ENCODE peak calls at places on chromosome 7, in five cellular contexts. One of them, this sample, is unnamed.

GRCh38 chr7:114026486-114027089 is 107.8 kb upstream of the PPP1R3A start:
- DNase-seq in H1: no peak
- DNase-seq in heart left ventricle: no peak
- DNase-seq in suprapubic skin: no peak
- DNase-seq in HCT116: peak; percentile 45
- DNase-seq in this sample: peak; percentile 73

GRCh38 chr7:4878336-4879335 is 4.9 kb downstream of the RADIL start:
- DNase-seq in HCT116: no peak
- DNase-seq in suprapubic skin: peak; percentile 60
- DNase-seq in H1: no peak
- DNase-seq in heart left ventricle: no peak
- DNase-seq in this sample: no peak

GRCh38 chr7:131106681-131107342 is 220.9 kb upstream of the MKLN1 start:
- DNase-seq in heart left ventricle: peak; percentile 53
- DNase-seq in HCT116: no peak
- DNase-seq in suprapubic skin: peak; percentile 86
- DNase-seq in H1: no peak
- DNase-seq in this sample: peak; percentile 67

GRCh38 chr7:131104611-131105293 is 222.9 kb upstream of the MKLN1 start:
- DNase-seq in H1: no peak
- DNase-seq in HCT116: no peak
- DNase-seq in suprapubic skin: no peak
- DNase-seq in heart left ventricle: no peak
- DNase-seq in this sample: no peak

GRCh38 chr7:99504603-99505323 is at the start of gene ZKSCAN5:
- DNase-seq in H1: peak; percentile 82
- DNase-seq in heart left ventricle: peak; percentile 99
- DNase-seq in HCT116: peak; percentile 94
- DNase-seq in suprapubic skin: peak; percentile 99
- DNase-seq in this sample: peak; percentile 98

GRCh38 chr7:128112018-128112780 is 81.0 kb upstream of the LRRC4 start:
- DNase-seq in HCT116: no peak
- DNase-seq in suprapubic skin: peak; percentile 67
- DNase-seq in H1: no peak
- DNase-seq in heart left ventricle: no peak
- DNase-seq in this sample: no peak

GRCh38 chr7:137704723-137705122 is 142.1 kb downstream of the DGKI start:
- DNase-seq in H1: no peak
- DNase-seq in suprapubic skin: no peak
- DNase-seq in heart left ventricle: no peak
- DNase-seq in HCT116: no peak
- DNase-seq in this sample: no peak

GRCh38 chr7:16504019-16504418 is 22.6 kb upstream of the LRRC72 start:
- DNase-seq in heart left ventricle: no peak
- DNase-seq in H1: no peak
- DNase-seq in suprapubic skin: no peak
- DNase-seq in HCT116: no peak
- DNase-seq in this sample: no peak

GRCh38 chr7:139918488-139918887 is 89.4 kb downstream of the TBXAS1 start:
- DNase-seq in heart left ventricle: peak; percentile 56
- DNase-seq in HCT116: no peak
- DNase-seq in suprapubic skin: no peak
- DNase-seq in H1: no peak
- DNase-seq in this sample: peak; percentile 50

GRCh38 chr7:19051767-19052375 is 65.6 kb downstream of the TWIST1 start:
- DNase-seq in heart left ventricle: no peak
- DNase-seq in suprapubic skin: no peak
- DNase-seq in HCT116: peak; percentile 31
- DNase-seq in H1: no peak
- DNase-seq in this sample: peak; percentile 9

GRCh38 chr7:138089080-138089901 is 13.0 kb downstream of the AKR1D1 start:
- DNase-seq in suprapubic skin: no peak
- DNase-seq in HCT116: no peak
- DNase-seq in heart left ventricle: no peak
- DNase-seq in H1: no peak
- DNase-seq in this sample: no peak

GRCh38 chr7:107594961-107595737 is 15.1 kb downstream of the BCAP29 start:
- DNase-seq in H1: no peak
- DNase-seq in HCT116: no peak
- DNase-seq in heart left ventricle: no peak
- DNase-seq in suprapubic skin: no peak
- DNase-seq in this sample: no peak

GRCh38 chr7:108660465-108660864 is 90.8 kb downstream of the DNAJB9 start:
- DNase-seq in HCT116: peak; percentile 21
- DNase-seq in heart left ventricle: no peak
- DNase-seq in H1: no peak
- DNase-seq in suprapubic skin: no peak
- DNase-seq in this sample: peak; percentile 4

GRCh38 chr7:41967156-41967555 is 264.3 kb upstream of the INHBA start:
- DNase-seq in heart left ventricle: no peak
- DNase-seq in H1: no peak
- DNase-seq in suprapubic skin: no peak
- DNase-seq in HCT116: no peak
- DNase-seq in this sample: no peak

GRCh38 chr7:151572136-151572535 is 52.4 kb upstream of the RHEB start:
- DNase-seq in H1: no peak
- DNase-seq in HCT116: no peak
- DNase-seq in heart left ventricle: no peak
- DNase-seq in suprapubic skin: no peak
- DNase-seq in this sample: no peak

GRCh38 chr7:7577888-7578287 is 11.2 kb downstream of the MIOS start:
- DNase-seq in HCT116: no peak
- DNase-seq in suprapubic skin: no peak
- DNase-seq in H1: no peak
- DNase-seq in heart left ventricle: no peak
- DNase-seq in this sample: no peak

GRCh38 chr7:130941322-130942210 is 207.6 kb upstream of the KLF14 start:
- DNase-seq in suprapubic skin: no peak
- DNase-seq in H1: no peak
- DNase-seq in heart left ventricle: no peak
- DNase-seq in HCT116: no peak
- DNase-seq in this sample: no peak

GRCh38 chr7:74061840-74062539 is 21.6 kb upstream of the LIMK1 start:
- DNase-seq in heart left ventricle: peak; percentile 84
- DNase-seq in suprapubic skin: no peak
- DNase-seq in H1: no peak
- DNase-seq in HCT116: peak; percentile 55
- DNase-seq in this sample: peak; percentile 28

GRCh38 chr7:1941464-1942025 is 271.5 kb downstream of the ELFN1 start:
- DNase-seq in heart left ventricle: peak; percentile 21
- DNase-seq in HCT116: no peak
- DNase-seq in suprapubic skin: no peak
- DNase-seq in H1: no peak
- DNase-seq in this sample: no peak

GRCh38 chr7:41578700-41579099 is 124.2 kb downstream of the INHBA start:
- DNase-seq in heart left ventricle: no peak
- DNase-seq in H1: no peak
- DNase-seq in HCT116: no peak
- DNase-seq in suprapubic skin: no peak
- DNase-seq in this sample: no peak

DNA sequence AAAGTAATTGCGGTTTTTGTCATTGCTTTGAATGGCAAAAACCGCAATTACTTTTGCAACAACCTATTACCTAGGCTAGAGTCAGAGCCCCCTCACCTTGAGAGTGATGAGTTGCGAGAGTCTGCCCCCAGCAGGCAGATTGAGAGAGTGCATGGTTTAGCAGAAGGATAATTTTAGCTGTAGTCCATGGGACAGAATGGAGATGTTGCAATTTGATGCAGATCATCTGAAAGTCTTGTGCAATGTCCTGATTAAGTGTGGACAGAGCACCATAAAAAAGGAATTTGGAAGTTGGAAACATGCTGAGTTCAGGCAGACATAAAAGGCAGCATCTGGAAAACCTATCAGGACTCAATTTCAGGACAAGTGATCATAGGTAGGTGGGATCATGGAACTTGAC is 48.7 kb downstream of the GPR141 start:
- DNase-seq in heart left ventricle: peak; percentile 49
- DNase-seq in H1: peak; percentile 21
- DNase-seq in suprapubic skin: no peak
- DNase-seq in HCT116: peak; percentile 6
- DNase-seq in this sample: peak; percentile 51
- TF ChIP-seq POLR2A in heart left ventricle: no peak
- TF ChIP-seq POLR2A in H1: no peak
- TF ChIP-seq POLR2A in suprapubic skin: no peak
- TF ChIP-seq POLR2A in HCT116: no peak
- TF ChIP-seq POLR2A in this sample: no peak

GRCh38 chr7:38736135-38736534 is 105.0 kb upstream of the AMPH start:
- DNase-seq in H1: no peak
- DNase-seq in heart left ventricle: no peak
- DNase-seq in suprapubic skin: no peak
- DNase-seq in HCT116: no peak
- DNase-seq in this sample: no peak

GRCh38 chr7:38728145-38728544 is 97.0 kb upstream of the AMPH start:
- DNase-seq in HCT116: no peak
- DNase-seq in suprapubic skin: no peak
- DNase-seq in heart left ventricle: no peak
- DNase-seq in H1: no peak
- DNase-seq in this sample: peak; percentile 3

GRCh38 chr7:38727184-38727940 is 96.2 kb upstream of the AMPH start:
- DNase-seq in heart left ventricle: no peak
- DNase-seq in H1: no peak
- DNase-seq in suprapubic skin: no peak
- DNase-seq in HCT116: no peak
- DNase-seq in this sample: no peak

DNA sequence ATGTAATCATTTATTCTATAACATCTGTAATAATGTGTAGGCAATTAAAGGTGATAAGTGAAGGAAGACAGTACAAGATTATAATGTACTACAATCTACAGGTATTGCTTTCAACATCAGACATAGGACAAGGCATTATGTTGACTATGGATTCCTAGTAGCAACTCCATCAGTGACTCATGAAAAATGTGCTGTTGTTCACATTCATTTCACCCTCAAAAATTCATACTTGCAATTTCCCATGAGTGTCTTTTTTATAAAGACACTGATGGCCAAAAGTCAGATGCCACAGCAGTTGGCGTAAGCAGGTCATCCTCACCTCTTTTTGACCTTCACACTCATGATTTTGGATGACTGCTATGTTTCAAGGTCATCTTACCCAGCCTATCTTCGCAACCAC is 100.0 kb upstream of the AMPH start:
- DNase-seq in HCT116: no peak
- DNase-seq in suprapubic skin: no peak
- DNase-seq in H1: no peak
- DNase-seq in heart left ventricle: no peak
- DNase-seq in this sample: no peak
- TF ChIP-seq POLR2A in HCT116: no peak
- TF ChIP-seq POLR2A in suprapubic skin: no peak
- TF ChIP-seq POLR2A in H1: no peak
- TF ChIP-seq POLR2A in heart left ventricle: no peak
- TF ChIP-seq POLR2A in this sample: no peak

GRCh38 chr7:155298288-155298833 is 683 bp downstream of the INSIG1 start:
- DNase-seq in suprapubic skin: no peak
- DNase-seq in heart left ventricle: no peak
- DNase-seq in HCT116: no peak
- DNase-seq in H1: no peak
- DNase-seq in this sample: no peak

GRCh38 chr7:155296006-155296787 is 1.5 kb upstream of the INSIG1 start:
- DNase-seq in suprapubic skin: no peak
- DNase-seq in heart left ventricle: no peak
- DNase-seq in HCT116: no peak
- DNase-seq in H1: no peak
- DNase-seq in this sample: no peak

GRCh38 chr7:155298834-155299538 is 1.3 kb downstream of the INSIG1 start:
- DNase-seq in H1: peak; percentile 79
- DNase-seq in suprapubic skin: peak; percentile 97
- DNase-seq in HCT116: peak; percentile 73
- DNase-seq in heart left ventricle: peak; percentile 96
- DNase-seq in this sample: peak; percentile 92

GRCh38 chr7:155296788-155297516 is 726 bp upstream of the INSIG1 start:
- DNase-seq in HCT116: no peak
- DNase-seq in H1: no peak
- DNase-seq in suprapubic skin: peak; percentile 88
- DNase-seq in heart left ventricle: peak; percentile 74
- DNase-seq in this sample: peak; percentile 82

DNA sequence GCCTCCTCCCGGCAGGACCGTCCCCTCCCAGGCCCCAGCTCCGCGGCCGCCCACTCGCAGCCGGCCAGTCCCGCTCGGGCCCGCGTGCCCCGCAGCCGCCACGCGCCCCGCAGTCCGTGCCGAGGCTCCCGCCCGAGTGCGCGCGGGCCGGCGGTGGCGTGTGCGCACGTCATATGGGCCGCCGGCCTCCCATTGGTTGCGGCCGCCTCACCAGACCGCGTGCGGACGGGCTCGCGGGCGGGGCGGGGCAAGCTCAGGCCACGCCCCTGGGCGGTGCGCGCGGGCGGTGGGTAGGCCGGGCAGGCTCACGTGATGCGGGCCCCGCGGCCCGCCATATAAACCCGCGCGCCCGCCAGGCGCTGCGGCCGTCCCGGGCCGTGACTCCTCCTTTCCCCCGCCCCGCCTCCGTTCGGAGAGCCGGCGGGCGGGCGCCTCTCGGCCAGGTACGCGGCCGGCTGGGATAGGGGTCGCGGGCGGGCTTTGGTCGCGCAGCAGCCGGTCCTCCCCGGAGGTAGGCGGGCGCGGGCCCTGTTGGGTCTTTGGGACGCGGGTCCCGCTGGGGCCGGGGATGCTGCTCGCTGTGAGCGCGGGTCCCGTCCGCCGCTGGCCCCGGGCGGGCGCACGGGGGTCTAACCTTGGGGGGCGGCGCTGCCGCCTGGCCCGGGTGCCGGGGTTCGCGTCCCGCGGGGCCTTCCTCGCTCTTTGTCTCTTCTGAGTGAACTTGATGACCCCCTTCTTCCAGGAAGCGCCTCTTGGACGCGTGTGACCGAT is at the start of gene INSIG1:
- DNase-seq in H1: peak; percentile 71
- DNase-seq in heart left ventricle: peak; percentile 94
- DNase-seq in HCT116: peak; percentile 75
- DNase-seq in suprapubic skin: peak; percentile 92
- DNase-seq in this sample: peak; percentile 95
- TF ChIP-seq POLR2A in H1: peak; percentile 68
- TF ChIP-seq POLR2A in heart left ventricle: peak; percentile 98
- TF ChIP-seq POLR2A in HCT116: peak; percentile 87
- TF ChIP-seq POLR2A in suprapubic skin: peak; percentile 89
- TF ChIP-seq POLR2A in this sample: peak; percentile 96

DNA sequence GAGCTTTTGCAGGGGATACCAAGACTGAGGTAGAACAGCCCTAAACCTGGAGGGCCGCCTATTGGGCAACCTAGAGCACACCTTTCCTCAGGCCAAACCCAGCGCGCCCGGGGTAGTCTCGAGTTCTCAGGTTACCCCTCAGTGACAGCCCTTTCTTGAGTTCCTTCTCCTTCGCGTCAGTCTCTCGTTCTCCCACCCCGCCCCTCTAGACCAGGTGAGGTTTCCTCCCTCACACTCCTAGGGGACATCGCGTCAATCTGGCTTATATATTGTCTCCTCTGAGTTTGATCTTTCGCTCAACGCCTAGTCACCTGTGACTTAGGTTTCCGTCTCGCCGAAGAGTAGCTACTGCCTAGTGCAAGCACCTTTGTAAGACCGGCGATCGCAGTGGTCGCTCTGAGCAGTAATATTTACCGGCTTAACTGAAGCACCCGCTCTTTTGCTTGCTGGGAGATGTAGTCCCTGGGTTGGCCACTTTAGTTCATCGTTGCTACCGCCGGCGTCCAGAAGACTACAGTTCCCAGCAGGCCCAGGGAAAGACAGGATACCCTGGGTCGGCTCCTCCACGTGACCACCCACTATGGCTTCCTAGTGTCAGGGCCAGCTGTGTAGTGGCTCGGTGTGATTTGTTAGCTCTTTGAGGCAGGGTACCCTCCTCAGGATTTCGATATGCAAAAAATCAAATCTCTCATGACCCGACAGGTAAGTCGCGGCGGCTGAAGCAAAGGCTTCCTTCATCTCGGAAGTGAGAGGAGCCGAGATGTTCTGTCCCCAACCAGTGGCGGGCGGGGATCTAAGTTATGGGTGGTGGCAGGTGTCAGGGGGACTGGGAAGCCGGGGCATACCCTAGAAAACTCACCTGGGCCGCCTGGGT is at the start of gene VPS50:
- DNase-seq in H1: peak; percentile 84
- DNase-seq in suprapubic skin: peak; percentile 95
- DNase-seq in heart left ventricle: peak; percentile 96
- DNase-seq in HCT116: peak; percentile 95
- DNase-seq in this sample: peak; percentile 97
- TF ChIP-seq POLR2A in H1: no peak
- TF ChIP-seq POLR2A in suprapubic skin: peak; percentile 23
- TF ChIP-seq POLR2A in heart left ventricle: peak; percentile 65
- TF ChIP-seq POLR2A in HCT116: peak; percentile 54
- TF ChIP-seq POLR2A in this sample: peak; percentile 88